ENCODE peak calls at places on chromosomes 11 and 22, in four cellular contexts. Z, C, R and P are unnamed samples.

GRCh38 chr11:17516551-17517150 is 27.6 kb downstream of the USH1C start:
- DNase-seq in C (no peak), R (no peak), Z (no peak), P (no peak)

GRCh38 chr11:36278531-36279245 is 10.5 kb downstream of the COMMD9 start:
- DNase-seq in Z (no peak), R (no peak), C (peak), P (no peak)

GRCh38 chr11:102760355-102761035 is 19.9 kb downstream of the MMP10 start:
- DNase-seq in R (peak), Z (peak), C (no peak), P (no peak)

GRCh38 chr11:67006029-67006884 is 16.7 kb upstream of the SYT12 start:
- DNase-seq in C (no peak), Z (no peak), R (no peak), P (no peak)

GRCh38 chr11:126719740-126720139 is 280.8 kb downstream of the KIRREL3 start:
- DNase-seq in R (no peak), Z (no peak), C (no peak), P (no peak)

GRCh38 chr11:13109616-13110015 is 100.5 kb downstream of the RASSF10 start:
- DNase-seq in C (no peak), Z (no peak), R (no peak), P (no peak)

GRCh38 chr11:134678744-134679143 is 266.7 kb upstream of the B3GAT1 start:
- DNase-seq in C (no peak), Z (no peak), R (no peak), P (no peak)

GRCh38 chr11:94513091-94513490 is 830 bp downstream of the C11orf97 start:
- DNase-seq in R (no peak), C (no peak), Z (no peak), P (no peak)

GRCh38 chr11:85758480-85759039 is 52.4 kb downstream of the SYTL2 start:
- DNase-seq in R (no peak), Z (no peak), C (no peak), P (no peak)

GRCh38 chr22:26656896-26657851 is at the start of gene MIAT:
- DNase-seq in Z (no peak), R (no peak), C (peak), P (no peak)

GRCh38 chr11:71343828-71344400 is 91.5 kb upstream of the SHANK2 start:
- DNase-seq in R (no peak), Z (no peak), C (no peak), P (no peak)

GRCh38 chr11:35523351-35523768 is 2.1 kb downstream of the PAMR1 start:
- DNase-seq in C (no peak), Z (peak), R (peak), P (no peak)

GRCh38 chr22:44145544-44145943 is 35.2 kb upstream of the PARVG start:
- DNase-seq in R (no peak), C (no peak), Z (no peak), P (no peak)

GRCh38 chr11:120622189-120622912 is 110.8 kb downstream of the GRIK4 start:
- DNase-seq in C (no peak), Z (peak), R (no peak), P (no peak)

GRCh38 chr11:93761910-93762309 is 20.4 kb downstream of the C11orf54 start:
- DNase-seq in R (no peak), Z (no peak), C (no peak), P (no peak)

GRCh38 chr11:111423250-111423615 is 44.2 kb upstream of the POU2AF1 start:
- DNase-seq in Z (no peak), C (no peak), R (no peak), P (no peak)

GRCh38 chr22:34526681-34527080 is 539.3 kb upstream of the ISX start:
- DNase-seq in C (no peak), Z (no peak), R (no peak), P (no peak)

GRCh38 chr11:69521461-69521860 is 40.0 kb downstream of the LINC01488 start:
- DNase-seq in Z (no peak), C (no peak), R (no peak), P (peak)

GRCh38 chr11:86802601-86803051 is 2.3 kb downstream of the PRSS23 start:
- DNase-seq in Z (peak), C (no peak), R (no peak), P (no peak)

GRCh38 chr22:35205141-35205775 is 52.0 kb upstream of the HMGXB4 start:
- DNase-seq in R (no peak), Z (no peak), C (peak), P (no peak)

GRCh38 chr11:65887723-65888162 is 528 bp downstream of the FIBP start:
- DNase-seq in C (no peak), R (no peak), Z (peak), P (no peak)

GRCh38 chr11:120224872-120225371 is 14.1 kb downstream of the OAF start:
- DNase-seq in C (no peak), Z (no peak), R (no peak), P (no peak)

GRCh38 chr11:111438846-111439520 is 59.9 kb upstream of the POU2AF1 start:
- DNase-seq in Z (no peak), R (no peak), C (no peak), P (peak)

GRCh38 chr11:121711900-121712424 is 259.2 kb upstream of the SORL1-AS1 start:
- DNase-seq in Z (no peak), R (no peak), C (no peak), P (no peak)

GRCh38 chr22:21632237-21632895 is at the start of gene CCDC116:
- DNase-seq in R (no peak), Z (no peak), C (peak), P (no peak)

DNA sequence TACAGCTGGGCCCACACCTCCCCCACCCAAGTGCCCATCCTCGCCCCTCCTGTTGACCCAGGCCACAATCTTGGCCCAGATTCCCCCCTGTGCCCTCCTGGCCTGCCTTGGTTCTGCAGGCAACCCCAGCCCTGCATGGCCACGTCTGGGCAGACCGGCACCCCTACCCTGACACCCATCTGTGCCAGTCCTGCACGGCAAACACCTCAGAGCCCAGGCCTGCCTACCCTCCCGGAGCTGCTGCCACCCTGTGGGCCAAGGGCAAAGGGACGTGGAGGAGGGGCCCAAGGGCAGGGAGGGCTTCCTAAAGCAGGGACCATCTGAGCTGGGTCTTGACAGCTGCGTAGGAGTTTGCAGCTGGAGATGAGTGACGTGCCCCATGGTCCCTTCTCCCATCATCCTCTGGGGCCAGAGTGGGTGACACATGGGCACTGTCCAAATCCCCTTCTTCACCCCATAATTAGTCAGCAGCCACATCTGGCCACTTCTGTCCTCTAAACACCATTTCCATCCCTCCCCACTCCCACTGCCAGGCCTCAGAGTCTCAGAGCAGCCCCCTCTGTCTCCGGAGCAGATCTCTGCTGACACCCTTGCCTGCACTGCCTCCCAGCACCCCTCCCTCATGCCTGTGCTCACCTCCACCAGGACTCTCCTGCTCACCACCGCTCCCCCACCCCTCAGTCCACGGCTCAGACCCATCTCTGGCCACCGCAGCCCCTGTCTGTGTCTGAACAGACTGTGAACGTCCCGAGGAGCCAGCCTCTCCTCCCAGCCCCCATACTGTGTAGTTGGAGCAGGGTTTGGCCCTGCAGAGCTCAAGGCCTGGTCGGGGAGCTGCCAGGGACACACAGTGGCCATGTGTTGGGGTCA is 35.6 kb upstream of the PPARA start:
- DNase-seq in Z (no peak), C (no peak), R (no peak), P (no peak)
- TF ChIP-seq CTCF in Z (no peak), C (no peak), R (peak), P (peak)

GRCh38 chr11:63641727-63642126 is 27.5 kb upstream of the PLAAT3 start:
- DNase-seq in C (no peak), R (peak), Z (peak), P (no peak)
- TF ChIP-seq CTCF in C (no peak), R (peak), Z (no peak), P (peak)

DNA sequence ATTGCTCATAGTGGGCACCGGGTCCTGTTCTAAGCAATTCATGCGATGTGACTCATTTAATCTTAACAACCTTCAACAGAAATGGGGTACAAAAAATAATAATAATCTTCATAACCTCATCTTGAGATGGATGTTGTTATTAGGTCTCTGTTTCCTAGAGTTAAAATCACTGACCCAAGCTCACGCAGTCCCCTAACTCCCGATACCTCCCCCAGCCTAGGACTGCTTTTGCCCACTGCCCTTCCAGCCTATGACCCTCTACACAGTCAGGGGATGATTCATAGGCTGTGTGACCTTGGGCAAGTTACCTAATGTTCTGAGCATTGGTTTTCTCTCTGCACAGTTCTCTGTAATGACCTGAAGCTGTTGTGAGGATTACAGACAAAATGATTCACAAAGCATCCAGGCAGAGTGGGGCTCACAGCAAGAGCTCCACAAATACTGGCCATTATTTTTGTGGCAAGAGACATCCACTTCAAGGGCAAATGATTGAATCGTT is 19.9 kb downstream of the MTFP1 start:
- DNase-seq in R (no peak), Z (peak), C (no peak), P (no peak)
- TF ChIP-seq CTCF in R (no peak), Z (no peak), C (no peak), P (peak)

DNA sequence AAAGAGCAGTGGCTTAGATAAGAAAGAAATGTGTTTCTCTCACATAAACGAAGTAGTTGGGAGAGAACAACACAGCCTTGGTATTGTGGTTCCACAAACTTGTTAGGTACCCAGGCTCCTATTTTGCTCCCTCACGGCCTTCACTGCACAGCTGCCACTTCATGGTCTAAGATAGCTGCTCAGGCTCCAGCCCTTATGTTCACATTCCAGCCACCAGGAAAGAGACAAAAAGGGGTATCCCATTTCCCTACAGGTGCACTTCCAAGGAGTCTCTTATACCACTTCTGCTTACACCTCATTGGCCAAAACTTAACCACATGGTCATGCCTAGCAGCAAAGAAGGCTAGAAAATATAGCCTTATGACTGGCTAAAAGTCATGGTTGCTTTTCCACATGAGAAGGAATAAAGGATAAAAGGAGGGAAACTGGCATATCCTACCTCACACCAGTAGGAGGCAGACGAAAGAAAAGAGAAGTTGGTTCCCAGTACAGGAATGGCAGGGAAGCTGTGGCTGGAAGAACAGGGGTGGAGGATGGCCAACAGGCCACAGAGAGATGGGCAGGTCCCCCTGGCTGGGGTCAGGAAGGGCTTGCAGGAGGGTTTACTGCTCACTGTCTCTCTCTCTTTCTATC is 5.4 kb upstream of the HDHD5 start:
- DNase-seq in R (no peak), C (no peak), Z (no peak), P (no peak)
- TF ChIP-seq CTCF in R (peak), C (peak), Z (peak), P (peak)

DNA sequence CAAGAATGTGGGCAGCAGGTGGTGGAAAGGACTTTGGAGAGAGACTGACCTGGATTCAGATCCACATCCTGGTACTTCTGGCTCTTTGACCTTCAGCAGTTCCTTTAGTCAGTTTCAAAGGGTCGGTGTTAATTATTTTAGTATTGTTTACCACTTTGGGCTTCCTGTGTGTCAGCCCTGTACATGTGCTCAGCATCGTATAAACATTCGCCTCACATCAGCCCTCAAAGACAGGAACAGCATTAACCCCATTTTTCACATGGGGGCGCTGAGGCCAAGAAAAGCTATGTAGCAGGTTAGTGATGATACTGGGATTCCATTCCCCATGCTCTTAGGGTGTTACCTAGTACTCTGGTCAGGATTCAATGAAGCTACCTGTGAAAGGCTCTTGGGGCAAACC is 72.1 kb upstream of the YWHAH start:
- DNase-seq in C (no peak), Z (no peak), R (no peak), P (no peak)
- TF ChIP-seq CTCF in C (no peak), Z (no peak), R (no peak), P (peak)

DNA sequence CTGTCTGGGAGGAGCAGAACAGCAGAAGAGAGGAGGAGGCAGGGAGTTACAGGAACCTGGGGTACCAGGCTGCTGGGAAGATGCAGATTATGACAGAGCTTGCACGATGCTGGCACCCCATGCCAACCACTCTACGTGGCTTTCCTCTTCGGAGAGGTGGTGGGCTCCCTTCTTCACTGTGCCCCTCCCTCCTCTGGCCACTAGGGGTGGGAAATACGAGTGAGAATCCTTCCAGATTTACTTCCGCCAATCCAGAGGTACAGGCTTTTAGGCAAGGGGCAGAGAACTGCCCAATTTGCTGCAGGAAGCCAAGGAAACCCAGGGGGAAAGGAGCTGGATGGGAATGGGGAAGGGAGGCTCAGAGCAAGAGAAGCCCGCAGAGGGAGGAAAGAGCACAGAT is 12.3 kb downstream of the HYOU1 start:
- DNase-seq in Z (no peak), C (no peak), R (no peak), P (no peak)
- TF ChIP-seq CTCF in Z (no peak), C (peak), R (no peak), P (peak)